ENCODE peak calls at places on chromosomes 1 and 21, in eight cellular contexts. One of them, this sample, is unnamed.

GRCh38 chr1:203035111-203036000 is 9.1 kb downstream of the PPFIA4 start:
- DNase-seq in MCF 10A: no peak
- DNase-seq in M059J: no peak
- DNase-seq in mucosa of gallbladder: no peak
- DNase-seq in bronchial epithelial cell: no peak
- DNase-seq in posterior vena cava: no peak
- DNase-seq in activated T-cell treated with anti-CD3 and anti-CD28 coated beads for 1 hour: no peak
- DNase-seq in CMK: no peak
- DNase-seq in this sample: no peak

GRCh38 chr1:18901147-18901951 is 1.0 kb downstream of the ALDH4A1 start:
- DNase-seq in MCF 10A: no peak
- DNase-seq in M059J: no peak
- DNase-seq in mucosa of gallbladder: no peak
- DNase-seq in bronchial epithelial cell: no peak
- DNase-seq in posterior vena cava: no peak
- DNase-seq in activated T-cell treated with anti-CD3 and anti-CD28 coated beads for 1 hour: no peak
- DNase-seq in CMK: no peak
- DNase-seq in this sample: no peak

GRCh38 chr1:71351438-71351837 is 270.6 kb upstream of the ZRANB2 start:
- DNase-seq in MCF 10A: peak; percentile 69
- DNase-seq in M059J: peak; percentile 7
- DNase-seq in mucosa of gallbladder: no peak
- DNase-seq in bronchial epithelial cell: peak; percentile 82
- DNase-seq in posterior vena cava: no peak
- DNase-seq in activated T-cell treated with anti-CD3 and anti-CD28 coated beads for 1 hour: no peak
- DNase-seq in CMK: no peak
- DNase-seq in this sample: no peak

GRCh38 chr1:235608278-235608677 is 41.3 kb downstream of the GNG4 start:
- DNase-seq in MCF 10A: no peak
- DNase-seq in M059J: no peak
- DNase-seq in mucosa of gallbladder: no peak
- DNase-seq in bronchial epithelial cell: no peak
- DNase-seq in posterior vena cava: no peak
- DNase-seq in activated T-cell treated with anti-CD3 and anti-CD28 coated beads for 1 hour: no peak
- DNase-seq in CMK: no peak
- DNase-seq in this sample: no peak

GRCh38 chr1:87956766-87957165 is 628.1 kb downstream of the LMO4 start:
- DNase-seq in MCF 10A: no peak
- DNase-seq in M059J: no peak
- DNase-seq in mucosa of gallbladder: no peak
- DNase-seq in bronchial epithelial cell: no peak
- DNase-seq in posterior vena cava: no peak
- DNase-seq in activated T-cell treated with anti-CD3 and anti-CD28 coated beads for 1 hour: no peak
- DNase-seq in CMK: no peak
- DNase-seq in this sample: no peak

GRCh38 chr1:151511636-151512215 is 539 bp downstream of the CGN start:
- DNase-seq in MCF 10A: peak; percentile 63
- DNase-seq in M059J: peak; percentile 64
- DNase-seq in mucosa of gallbladder: peak; percentile 48
- DNase-seq in bronchial epithelial cell: no peak
- DNase-seq in posterior vena cava: no peak
- DNase-seq in activated T-cell treated with anti-CD3 and anti-CD28 coated beads for 1 hour: no peak
- DNase-seq in CMK: no peak
- DNase-seq in this sample: no peak

GRCh38 chr1:247500725-247501348 is 35.4 kb downstream of the OR2C3 start:
- DNase-seq in MCF 10A: peak; percentile 18
- DNase-seq in M059J: peak; percentile 5
- DNase-seq in mucosa of gallbladder: no peak
- DNase-seq in bronchial epithelial cell: no peak
- DNase-seq in posterior vena cava: no peak
- DNase-seq in activated T-cell treated with anti-CD3 and anti-CD28 coated beads for 1 hour: no peak
- DNase-seq in CMK: no peak
- DNase-seq in this sample: no peak

GRCh38 chr1:75600781-75601180 is 10.1 kb downstream of the SLC44A5 start:
- DNase-seq in MCF 10A: no peak
- DNase-seq in M059J: no peak
- DNase-seq in mucosa of gallbladder: no peak
- DNase-seq in bronchial epithelial cell: peak; percentile 68
- DNase-seq in posterior vena cava: no peak
- DNase-seq in activated T-cell treated with anti-CD3 and anti-CD28 coated beads for 1 hour: no peak
- DNase-seq in CMK: no peak
- DNase-seq in this sample: no peak

GRCh38 chr1:15231714-15232201 is 15.3 kb upstream of the FHAD1 start:
- DNase-seq in MCF 10A: no peak
- DNase-seq in M059J: no peak
- DNase-seq in mucosa of gallbladder: no peak
- DNase-seq in bronchial epithelial cell: no peak
- DNase-seq in posterior vena cava: no peak
- DNase-seq in activated T-cell treated with anti-CD3 and anti-CD28 coated beads for 1 hour: no peak
- DNase-seq in CMK: no peak
- DNase-seq in this sample: no peak

GRCh38 chr1:68197891-68198290 is 34.4 kb downstream of the WLS start:
- DNase-seq in MCF 10A: peak; percentile 75
- DNase-seq in M059J: peak; percentile 58
- DNase-seq in mucosa of gallbladder: no peak
- DNase-seq in bronchial epithelial cell: peak; percentile 98
- DNase-seq in posterior vena cava: no peak
- DNase-seq in activated T-cell treated with anti-CD3 and anti-CD28 coated beads for 1 hour: no peak
- DNase-seq in CMK: no peak
- DNase-seq in this sample: no peak

GRCh38 chr1:78586572-78586971 is 33.7 kb upstream of the IFI44L start:
- DNase-seq in MCF 10A: no peak
- DNase-seq in M059J: peak; percentile 61
- DNase-seq in mucosa of gallbladder: no peak
- DNase-seq in bronchial epithelial cell: peak; percentile 50
- DNase-seq in posterior vena cava: no peak
- DNase-seq in activated T-cell treated with anti-CD3 and anti-CD28 coated beads for 1 hour: no peak
- DNase-seq in CMK: no peak
- DNase-seq in this sample: no peak

GRCh38 chr1:89547563-89548485 is 23.2 kb downstream of the LRRC8B start:
- DNase-seq in MCF 10A: peak; percentile 88
- DNase-seq in M059J: peak; percentile 35
- DNase-seq in mucosa of gallbladder: no peak
- DNase-seq in bronchial epithelial cell: peak; percentile 99
- DNase-seq in posterior vena cava: no peak
- DNase-seq in activated T-cell treated with anti-CD3 and anti-CD28 coated beads for 1 hour: no peak
- DNase-seq in CMK: no peak
- DNase-seq in this sample: no peak

GRCh38 chr1:180863158-180863775 is 49.4 kb upstream of the KIAA1614 start:
- DNase-seq in MCF 10A: peak; percentile 81
- DNase-seq in M059J: peak; percentile 64
- DNase-seq in mucosa of gallbladder: peak; percentile 55
- DNase-seq in bronchial epithelial cell: peak; percentile 61
- DNase-seq in posterior vena cava: no peak
- DNase-seq in activated T-cell treated with anti-CD3 and anti-CD28 coated beads for 1 hour: no peak
- DNase-seq in CMK: no peak
- DNase-seq in this sample: no peak

GRCh38 chr1:203046984-203047630 is 20.8 kb downstream of the PPFIA4 start:
- DNase-seq in MCF 10A: peak; percentile 93
- DNase-seq in M059J: peak; percentile 83
- DNase-seq in mucosa of gallbladder: no peak
- DNase-seq in bronchial epithelial cell: peak; percentile 81
- DNase-seq in posterior vena cava: no peak
- DNase-seq in activated T-cell treated with anti-CD3 and anti-CD28 coated beads for 1 hour: no peak
- DNase-seq in CMK: no peak
- DNase-seq in this sample: no peak

GRCh38 chr21:24939288-24939687 is 668.0 kb downstream of the MRPL39 start:
- DNase-seq in MCF 10A: peak; percentile 81
- DNase-seq in M059J: peak; percentile 3
- DNase-seq in mucosa of gallbladder: no peak
- DNase-seq in bronchial epithelial cell: no peak
- DNase-seq in posterior vena cava: no peak
- DNase-seq in activated T-cell treated with anti-CD3 and anti-CD28 coated beads for 1 hour: no peak
- DNase-seq in CMK: no peak
- DNase-seq in this sample: no peak

GRCh38 chr1:115782571-115783281 is 14.2 kb upstream of the CASQ2 start:
- DNase-seq in MCF 10A: peak; percentile 93
- DNase-seq in M059J: peak; percentile 76
- DNase-seq in mucosa of gallbladder: no peak
- DNase-seq in bronchial epithelial cell: peak; percentile 99
- DNase-seq in posterior vena cava: no peak
- DNase-seq in activated T-cell treated with anti-CD3 and anti-CD28 coated beads for 1 hour: no peak
- DNase-seq in CMK: no peak
- DNase-seq in this sample: no peak

GRCh38 chr1:43349594-43350306 is 9.0 kb upstream of the CDC20 start:
- DNase-seq in MCF 10A: peak; percentile 41
- DNase-seq in M059J: peak; percentile 94
- DNase-seq in mucosa of gallbladder: no peak
- DNase-seq in bronchial epithelial cell: peak; percentile 41
- DNase-seq in posterior vena cava: no peak
- DNase-seq in activated T-cell treated with anti-CD3 and anti-CD28 coated beads for 1 hour: no peak
- DNase-seq in CMK: no peak
- DNase-seq in this sample: no peak

GRCh38 chr1:7595338-7595737 is 175.8 kb upstream of the VAMP3 start:
- DNase-seq in MCF 10A: no peak
- DNase-seq in M059J: no peak
- DNase-seq in mucosa of gallbladder: no peak
- DNase-seq in bronchial epithelial cell: no peak
- DNase-seq in posterior vena cava: peak; percentile 62
- DNase-seq in activated T-cell treated with anti-CD3 and anti-CD28 coated beads for 1 hour: no peak
- DNase-seq in CMK: no peak
- DNase-seq in this sample: peak; percentile 32

GRCh38 chr1:36539526-36539925 is 56.8 kb upstream of the CSF3R start:
- DNase-seq in MCF 10A: no peak
- DNase-seq in M059J: no peak
- DNase-seq in mucosa of gallbladder: peak; percentile 14
- DNase-seq in bronchial epithelial cell: no peak
- DNase-seq in posterior vena cava: peak; percentile 40
- DNase-seq in activated T-cell treated with anti-CD3 and anti-CD28 coated beads for 1 hour: no peak
- DNase-seq in CMK: no peak
- DNase-seq in this sample: no peak

GRCh38 chr1:105652109-105652508 is 1404.4 kb upstream of the PRMT6 start:
- DNase-seq in MCF 10A: peak; percentile 25
- DNase-seq in M059J: no peak
- DNase-seq in mucosa of gallbladder: no peak
- DNase-seq in bronchial epithelial cell: peak; percentile 19
- DNase-seq in posterior vena cava: no peak
- DNase-seq in activated T-cell treated with anti-CD3 and anti-CD28 coated beads for 1 hour: no peak
- DNase-seq in CMK: no peak
- DNase-seq in this sample: no peak

GRCh38 chr1:81812712-81813111 is 12.0 kb downstream of the ADGRL2 start:
- DNase-seq in MCF 10A: peak; percentile 22
- DNase-seq in M059J: no peak
- DNase-seq in mucosa of gallbladder: no peak
- DNase-seq in bronchial epithelial cell: peak; percentile 46
- DNase-seq in posterior vena cava: no peak
- DNase-seq in activated T-cell treated with anti-CD3 and anti-CD28 coated beads for 1 hour: no peak
- DNase-seq in CMK: no peak
- DNase-seq in this sample: no peak

GRCh38 chr1:53957231-53957818 is 11.2 kb downstream of the LRRC42 start:
- DNase-seq in MCF 10A: peak; percentile 9
- DNase-seq in M059J: peak; percentile 83
- DNase-seq in mucosa of gallbladder: peak; percentile 41
- DNase-seq in bronchial epithelial cell: peak; percentile 80
- DNase-seq in posterior vena cava: no peak
- DNase-seq in activated T-cell treated with anti-CD3 and anti-CD28 coated beads for 1 hour: no peak
- DNase-seq in CMK: no peak
- DNase-seq in this sample: no peak

GRCh38 chr1:110719908-110720307 is 45.2 kb upstream of the KCNA3 start:
- DNase-seq in MCF 10A: no peak
- DNase-seq in M059J: no peak
- DNase-seq in mucosa of gallbladder: no peak
- DNase-seq in bronchial epithelial cell: no peak
- DNase-seq in posterior vena cava: no peak
- DNase-seq in activated T-cell treated with anti-CD3 and anti-CD28 coated beads for 1 hour: no peak
- DNase-seq in CMK: no peak
- DNase-seq in this sample: no peak

GRCh38 chr1:194705123-194705522 is 1518.7 kb upstream of the B3GALT2 start:
- DNase-seq in MCF 10A: peak; percentile 38
- DNase-seq in M059J: no peak
- DNase-seq in mucosa of gallbladder: no peak
- DNase-seq in bronchial epithelial cell: no peak
- DNase-seq in posterior vena cava: no peak
- DNase-seq in activated T-cell treated with anti-CD3 and anti-CD28 coated beads for 1 hour: no peak
- DNase-seq in CMK: no peak
- DNase-seq in this sample: no peak

GRCh38 chr1:81432089-81432488 is 368.6 kb upstream of the ADGRL2 start:
- DNase-seq in MCF 10A: no peak
- DNase-seq in M059J: no peak
- DNase-seq in mucosa of gallbladder: no peak
- DNase-seq in bronchial epithelial cell: no peak
- DNase-seq in posterior vena cava: no peak
- DNase-seq in activated T-cell treated with anti-CD3 and anti-CD28 coated beads for 1 hour: no peak
- DNase-seq in CMK: no peak
- DNase-seq in this sample: no peak

GRCh38 chr1:31531177-31532000 is 44.9 kb upstream of the TINAGL1 start:
- DNase-seq in MCF 10A: peak; percentile 61
- DNase-seq in M059J: peak; percentile 81
- DNase-seq in mucosa of gallbladder: no peak
- DNase-seq in bronchial epithelial cell: peak; percentile 83
- DNase-seq in posterior vena cava: no peak
- DNase-seq in activated T-cell treated with anti-CD3 and anti-CD28 coated beads for 1 hour: no peak
- DNase-seq in CMK: no peak
- DNase-seq in this sample: no peak

GRCh38 chr1:180131510-180131909 is 23.2 kb upstream of the QSOX1 start:
- DNase-seq in MCF 10A: peak; percentile 88
- DNase-seq in M059J: peak; percentile 65
- DNase-seq in mucosa of gallbladder: no peak
- DNase-seq in bronchial epithelial cell: peak; percentile 77
- DNase-seq in posterior vena cava: no peak
- DNase-seq in activated T-cell treated with anti-CD3 and anti-CD28 coated beads for 1 hour: no peak
- DNase-seq in CMK: no peak
- DNase-seq in this sample: no peak

This sample was measured in spleen.